ENCODE peak calls at places on chromosomes 2 and 18, in nine cellular contexts. Z is prostate gland, O is iPS-NIHi11, N is H54, G is SJSA1, Q is glomerular endothelial cell, M is ELF-1, L is EL, D is AG09309. E is an unnamed sample.
A peak's percentile ranks its signal among the peaks of the same experiment; 100 is the strongest.

GRCh38 chr2:53334610-53335009 is 433.0 kb upstream of the CHAC2 start:
- DNase-seq in Z (no peak), O (no peak), N (no peak), G (no peak), Q (no peak), M (no peak), L (no peak), D (no peak), E (no peak)

GRCh38 chr2:190303642-190304041 is 16.0 kb downstream of the HIBCH start:
- DNase-seq in Z (no peak), O (no peak), N (no peak), G (no peak), Q (no peak), M (no peak), L (peak; percentile 5), D (no peak), E (no peak)

GRCh38 chr18:10234912-10235439 is 219.5 kb upstream of the APCDD1 start:
- DNase-seq in Z (peak; percentile 50), O (no peak), N (no peak), G (no peak), Q (no peak), M (no peak), L (peak; percentile 75), D (peak; percentile 57), E (no peak)

GRCh38 chr18:79738565-79739439 is 58.9 kb upstream of the KCNG2 start:
- DNase-seq in Z (no peak), O (no peak), N (no peak), G (no peak), Q (no peak), M (no peak), L (no peak), D (peak; percentile 0), E (no peak)

GRCh38 chr2:100235098-100235497 is 87.2 kb downstream of the LONRF2 start:
- DNase-seq in Z (no peak), O (no peak), N (no peak), G (no peak), Q (no peak), M (no peak), L (no peak), D (no peak), E (no peak)

GRCh38 chr2:70143314-70144150 is 47.3 kb downstream of the C2orf42 start:
- DNase-seq in Z (peak; percentile 65), O (peak; percentile 29), N (peak; percentile 74), G (peak; percentile 50), Q (no peak), M (peak; percentile 37), L (peak; percentile 52), D (no peak), E (peak; percentile 89)

GRCh38 chr2:108924444-108925251 is 64.4 kb downstream of the EDAR start:
- DNase-seq in Z (no peak), O (no peak), N (no peak), G (no peak), Q (no peak), M (no peak), L (no peak), D (no peak), E (no peak)

GRCh38 chr2:78766459-78766858 is 259.0 kb upstream of the REG3G start:
- DNase-seq in Z (no peak), O (no peak), N (no peak), G (no peak), Q (no peak), M (no peak), L (no peak), D (no peak), E (no peak)

GRCh38 chr18:78699516-78699915 is 280.1 kb upstream of the SALL3 start:
- DNase-seq in Z (peak; percentile 34), O (no peak), N (no peak), G (no peak), Q (no peak), M (no peak), L (no peak), D (no peak), E (no peak)

GRCh38 chr2:37871453-37872191 is 53.5 kb upstream of the RMDN2 start:
- DNase-seq in Z (no peak), O (no peak), N (no peak), G (no peak), Q (no peak), M (no peak), L (peak; percentile 79), D (peak; percentile 71), E (peak; percentile 76)

GRCh38 chr2:41579811-41580210 is 468.0 kb upstream of the PKDCC start:
- DNase-seq in Z (no peak), O (no peak), N (no peak), G (no peak), Q (no peak), M (no peak), L (no peak), D (no peak), E (peak; percentile 8)

GRCh38 chr2:105387225-105387624 is 11.6 kb downstream of the FHL2 start:
- DNase-seq in Z (no peak), O (no peak), N (no peak), G (no peak), Q (no peak), M (no peak), L (no peak), D (no peak), E (no peak)

GRCh38 chr2:44169155-44169898 is 652 bp downstream of the PPM1B start:
- DNase-seq in Z (peak; percentile 20), O (peak; percentile 37), N (peak; percentile 24), G (peak; percentile 67), Q (no peak), M (peak; percentile 69), L (peak; percentile 49), D (no peak), E (peak; percentile 48)

GRCh38 chr2:119758881-119759450 is 756 bp upstream of the PTPN4 start:
- DNase-seq in Z (no peak), O (no peak), N (no peak), G (no peak), Q (no peak), M (no peak), L (no peak), D (no peak), E (no peak)

GRCh38 chr18:9952633-9953416 is 39.0 kb downstream of the VAPA start:
- DNase-seq in Z (no peak), O (no peak), N (peak; percentile 36), G (no peak), Q (no peak), M (no peak), L (peak; percentile 50), D (no peak), E (peak; percentile 64)

GRCh38 chr2:235780410-235780809 is 286.6 kb downstream of the AGAP1 start:
- DNase-seq in Z (no peak), O (no peak), N (no peak), G (no peak), Q (no peak), M (no peak), L (no peak), D (no peak), E (no peak)

GRCh38 chr2:9650119-9650821 is 19.5 kb upstream of the YWHAQ start:
- DNase-seq in Z (no peak), O (no peak), N (no peak), G (no peak), Q (no peak), M (no peak), L (no peak), D (no peak), E (no peak)

GRCh38 chr18:46019956-46020355 is 52.1 kb downstream of the PSTPIP2 start:
- DNase-seq in Z (no peak), O (no peak), N (no peak), G (no peak), Q (no peak), M (no peak), L (peak; percentile 28), D (no peak), E (no peak)

GRCh38 chr2:5693288-5694015 is 1.3 kb downstream of the SOX11 start:
- DNase-seq in Z (no peak), O (no peak), N (no peak), G (peak; percentile 13), Q (no peak), M (peak; percentile 77), L (no peak), D (no peak), E (peak; percentile 29)

GRCh38 chr18:8162797-8163196 is 446.4 kb upstream of the RAB12 start:
- DNase-seq in Z (peak; percentile 84), O (no peak), N (no peak), G (no peak), Q (no peak), M (peak; percentile 82), L (no peak), D (no peak), E (no peak)

GRCh38 chr2:222399038-222399783 is 25.1 kb upstream of the SGPP2 start:
- DNase-seq in Z (no peak), O (no peak), N (no peak), G (no peak), Q (no peak), M (no peak), L (no peak), D (no peak), E (no peak)

GRCh38 chr2:30472326-30472725 is 25.3 kb downstream of the LCLAT1 start:
- DNase-seq in Z (no peak), O (no peak), N (no peak), G (no peak), Q (no peak), M (no peak), L (no peak), D (no peak), E (no peak)

GRCh38 chr2:30752811-30753210 is 54.4 kb downstream of the CAPN13 start:
- DNase-seq in Z (no peak), O (no peak), N (no peak), G (no peak), Q (no peak), M (no peak), L (no peak), D (no peak), E (no peak)

GRCh38 chr18:79393626-79394401 is 1.9 kb upstream of the NFATC1 start:
- DNase-seq in Z (peak; percentile 71), O (peak; percentile 88), N (peak; percentile 65), G (peak; percentile 81), Q (no peak), M (peak; percentile 64), L (peak; percentile 78), D (no peak), E (peak; percentile 66)

GRCh38 chr18:36744261-36744876 is 84.4 kb downstream of the TPGS2 start:
- DNase-seq in Z (no peak), O (no peak), N (no peak), G (no peak), Q (no peak), M (no peak), L (peak; percentile 54), D (peak; percentile 39), E (no peak)

E was measured in A172.